ENCODE peak calls at places on chromosome 1, in nine cellular contexts. Q, U, G, V, T, H, J, M and R are unnamed samples.

GRCh38 chr1:204207136-204207616 is 6.6 kb downstream of the GOLT1A start:
- DNase-seq in Q (peak; percentile 67), U (no peak), G (peak; percentile 49), V (no peak), T (peak; percentile 74), H (no peak), J (peak; percentile 85), M (peak; percentile 23), R (peak; percentile 86)

GRCh38 chr1:11187458-11187857 is 1.7 kb upstream of the ANGPTL7 start:
- DNase-seq in Q (no peak), U (no peak), G (no peak), V (no peak), T (no peak), H (no peak), J (no peak), M (no peak), R (no peak)

GRCh38 chr1:114107474-114108175 is 46.0 kb downstream of the SYT6 start:
- DNase-seq in Q (no peak), U (no peak), G (no peak), V (no peak), T (no peak), H (no peak), J (no peak), M (no peak), R (no peak)

GRCh38 chr1:204466416-204467405 is 27.9 kb downstream of the PIK3C2B start:
- DNase-seq in Q (no peak), U (no peak), G (no peak), V (no peak), T (no peak), H (no peak), J (no peak), M (peak; percentile 74), R (no peak)

GRCh38 chr1:186753241-186753640 is 73.0 kb upstream of the PTGS2 start:
- DNase-seq in Q (no peak), U (peak; percentile 6), G (no peak), V (no peak), T (no peak), H (no peak), J (no peak), M (no peak), R (no peak)

GRCh38 chr1:110056776-110057175 is 13.7 kb downstream of the ALX3 start:
- DNase-seq in Q (no peak), U (peak; percentile 73), G (no peak), V (no peak), T (no peak), H (no peak), J (no peak), M (no peak), R (no peak)

GRCh38 chr1:168811213-168811612 is 82.2 kb upstream of the DPT start:
- DNase-seq in Q (no peak), U (no peak), G (no peak), V (no peak), T (no peak), H (no peak), J (no peak), M (no peak), R (no peak)

GRCh38 chr1:230421485-230421884 is 4.6 kb downstream of the PGBD5 start:
- DNase-seq in Q (no peak), U (no peak), G (no peak), V (no peak), T (no peak), H (no peak), J (no peak), M (no peak), R (no peak)

GRCh38 chr1:7407980-7408770 is 362.9 kb upstream of the VAMP3 start:
- DNase-seq in Q (no peak), U (no peak), G (no peak), V (no peak), T (peak; percentile 6), H (no peak), J (no peak), M (no peak), R (peak; percentile 22)